ENCODE peak calls at places on chromosomes 7 and 10, in six cellular contexts. One of them, this sample, is unnamed.

GRCh38 chr10:6062101-6062771 is at the start of gene IL2RA:
- DNase-seq in fibroblast of mammary gland: no peak
- DNase-seq in GM12878: no peak
- DNase-seq in IMR-90: no peak
- DNase-seq in lower lobe of right lung: no peak
- DNase-seq in left ventricle myocardium inferior: no peak
- DNase-seq in this sample: no peak

GRCh38 chr10:99370993-99371392 is 41.8 kb downstream of the CNNM1 start:
- DNase-seq in fibroblast of mammary gland: peak
- DNase-seq in IMR-90: peak
- DNase-seq in GM12878: no peak
- DNase-seq in left ventricle myocardium inferior: no peak
- DNase-seq in lower lobe of right lung: no peak
- DNase-seq in this sample: no peak

GRCh38 chr10:52956451-52956850 is 183.9 kb upstream of the MBL2 start:
- DNase-seq in fibroblast of mammary gland: no peak
- DNase-seq in left ventricle myocardium inferior: no peak
- DNase-seq in IMR-90: peak
- DNase-seq in GM12878: no peak
- DNase-seq in lower lobe of right lung: no peak
- DNase-seq in this sample: peak

GRCh38 chr10:22436893-22437619 is 91.8 kb downstream of the SPAG6 start:
- DNase-seq in GM12878: peak
- DNase-seq in lower lobe of right lung: peak
- DNase-seq in IMR-90: peak
- DNase-seq in left ventricle myocardium inferior: peak
- DNase-seq in fibroblast of mammary gland: peak
- DNase-seq in this sample: peak

GRCh38 chr7:112877671-112878460 is 87.7 kb upstream of the TMEM168 start:
- DNase-seq in GM12878: no peak
- DNase-seq in fibroblast of mammary gland: no peak
- DNase-seq in lower lobe of right lung: no peak
- DNase-seq in left ventricle myocardium inferior: no peak
- DNase-seq in IMR-90: no peak
- DNase-seq in this sample: no peak

GRCh38 chr7:115047968-115048720 is 126.2 kb downstream of the MDFIC start:
- DNase-seq in GM12878: no peak
- DNase-seq in left ventricle myocardium inferior: no peak
- DNase-seq in lower lobe of right lung: no peak
- DNase-seq in IMR-90: peak
- DNase-seq in fibroblast of mammary gland: peak
- DNase-seq in this sample: no peak

GRCh38 chr7:754531-755420 is 27.7 kb upstream of the PRKAR1B start:
- DNase-seq in fibroblast of mammary gland: no peak
- DNase-seq in GM12878: no peak
- DNase-seq in lower lobe of right lung: peak
- DNase-seq in left ventricle myocardium inferior: no peak
- DNase-seq in IMR-90: no peak
- DNase-seq in this sample: no peak

GRCh38 chr10:11285171-11285570 is 267.5 kb downstream of the CELF2 start:
- DNase-seq in lower lobe of right lung: no peak
- DNase-seq in fibroblast of mammary gland: no peak
- DNase-seq in left ventricle myocardium inferior: no peak
- DNase-seq in IMR-90: no peak
- DNase-seq in GM12878: no peak
- DNase-seq in this sample: no peak

GRCh38 chr7:129612112-129613015 is 844 bp downstream of the NRF1 start:
- DNase-seq in IMR-90: peak
- DNase-seq in fibroblast of mammary gland: peak
- DNase-seq in left ventricle myocardium inferior: peak
- DNase-seq in lower lobe of right lung: peak
- DNase-seq in GM12878: no peak
- DNase-seq in this sample: no peak

GRCh38 chr10:35896011-35896410 is 253.9 kb upstream of the FZD8 start:
- DNase-seq in GM12878: no peak
- DNase-seq in IMR-90: peak
- DNase-seq in left ventricle myocardium inferior: no peak
- DNase-seq in fibroblast of mammary gland: peak
- DNase-seq in lower lobe of right lung: no peak
- DNase-seq in this sample: no peak

GRCh38 chr7:66421830-66422229 is 206.9 kb upstream of the KCTD7 start:
- DNase-seq in GM12878: no peak
- DNase-seq in left ventricle myocardium inferior: no peak
- DNase-seq in IMR-90: no peak
- DNase-seq in fibroblast of mammary gland: no peak
- DNase-seq in lower lobe of right lung: no peak
- DNase-seq in this sample: no peak

GRCh38 chr10:57262908-57263307 is 901.8 kb upstream of the ZWINT start:
- DNase-seq in GM12878: no peak
- DNase-seq in lower lobe of right lung: no peak
- DNase-seq in left ventricle myocardium inferior: no peak
- DNase-seq in IMR-90: no peak
- DNase-seq in fibroblast of mammary gland: no peak
- DNase-seq in this sample: no peak
- H3K4me3 ChIP-seq in GM12878: no peak
- H3K4me3 ChIP-seq in lower lobe of right lung: no peak
- H3K4me3 ChIP-seq in left ventricle myocardium inferior: no peak
- H3K4me3 ChIP-seq in IMR-90: no peak
- H3K4me3 ChIP-seq in fibroblast of mammary gland: no peak
- H3K4me3 ChIP-seq in this sample: no peak

GRCh38 chr7:155371884-155372781 is 74.5 kb downstream of the INSIG1 start:
- DNase-seq in left ventricle myocardium inferior: no peak
- DNase-seq in lower lobe of right lung: peak
- DNase-seq in IMR-90: no peak
- DNase-seq in fibroblast of mammary gland: no peak
- DNase-seq in GM12878: no peak
- DNase-seq in this sample: no peak
- TF ChIP-seq CTCF in left ventricle myocardium inferior: peak
- TF ChIP-seq CTCF in lower lobe of right lung: peak
- TF ChIP-seq CTCF in IMR-90: peak
- TF ChIP-seq CTCF in fibroblast of mammary gland: no peak
- TF ChIP-seq CTCF in GM12878: peak
- TF ChIP-seq CTCF in this sample: no peak

GRCh38 chr7:79452495-79453265 is 787 bp downstream of the MAGI2 start:
- DNase-seq in fibroblast of mammary gland: peak
- DNase-seq in left ventricle myocardium inferior: peak
- DNase-seq in IMR-90: peak
- DNase-seq in lower lobe of right lung: peak
- DNase-seq in GM12878: no peak
- DNase-seq in this sample: no peak
- H3K4me3 ChIP-seq in fibroblast of mammary gland: peak
- H3K4me3 ChIP-seq in left ventricle myocardium inferior: peak
- H3K4me3 ChIP-seq in IMR-90: peak
- H3K4me3 ChIP-seq in lower lobe of right lung: peak
- H3K4me3 ChIP-seq in GM12878: no peak
- H3K4me3 ChIP-seq in this sample: peak

GRCh38 chr7:87331687-87332256 is 13.7 kb upstream of the CROT start:
- DNase-seq in IMR-90: no peak
- DNase-seq in lower lobe of right lung: no peak
- DNase-seq in left ventricle myocardium inferior: no peak
- DNase-seq in GM12878: no peak
- DNase-seq in fibroblast of mammary gland: no peak
- DNase-seq in this sample: no peak

GRCh38 chr7:87328281-87328680 is 17.2 kb upstream of the CROT start:
- DNase-seq in IMR-90: peak
- DNase-seq in lower lobe of right lung: no peak
- DNase-seq in GM12878: no peak
- DNase-seq in left ventricle myocardium inferior: no peak
- DNase-seq in fibroblast of mammary gland: peak
- DNase-seq in this sample: peak

GRCh38 chr7:87330942-87331341 is 14.5 kb upstream of the CROT start:
- DNase-seq in IMR-90: no peak
- DNase-seq in GM12878: no peak
- DNase-seq in lower lobe of right lung: no peak
- DNase-seq in left ventricle myocardium inferior: no peak
- DNase-seq in fibroblast of mammary gland: no peak
- DNase-seq in this sample: no peak

GRCh38 chr7:87332321-87332720 is 13.1 kb upstream of the CROT start:
- DNase-seq in left ventricle myocardium inferior: no peak
- DNase-seq in lower lobe of right lung: no peak
- DNase-seq in IMR-90: no peak
- DNase-seq in fibroblast of mammary gland: no peak
- DNase-seq in GM12878: no peak
- DNase-seq in this sample: no peak

DNA sequence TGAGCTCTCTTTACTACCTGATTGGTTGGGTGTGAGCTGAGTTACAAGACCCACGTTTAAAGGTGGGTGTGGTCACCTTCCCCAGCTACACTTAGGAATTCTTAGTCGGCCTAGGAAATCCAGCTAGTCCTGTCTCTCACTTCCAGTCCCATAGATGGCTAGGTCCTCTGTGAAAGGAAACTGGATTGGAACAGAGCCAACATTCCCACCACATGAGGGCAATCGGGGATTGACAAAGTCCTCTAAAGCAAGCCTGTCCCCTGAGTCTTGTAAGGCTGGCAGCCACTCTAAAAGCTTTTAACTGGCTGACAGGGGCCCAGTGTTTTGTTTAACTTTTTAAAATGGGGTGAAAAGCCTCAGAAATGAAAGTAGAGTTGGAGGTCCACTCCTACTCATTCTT is 15.1 kb upstream of the CROT start:
- DNase-seq in IMR-90: no peak
- DNase-seq in fibroblast of mammary gland: no peak
- DNase-seq in GM12878: no peak
- DNase-seq in lower lobe of right lung: no peak
- DNase-seq in left ventricle myocardium inferior: no peak
- DNase-seq in this sample: no peak
- TF ChIP-seq CTCF in IMR-90: no peak
- TF ChIP-seq CTCF in fibroblast of mammary gland: no peak
- TF ChIP-seq CTCF in GM12878: no peak
- TF ChIP-seq CTCF in lower lobe of right lung: no peak
- TF ChIP-seq CTCF in left ventricle myocardium inferior: no peak
- TF ChIP-seq CTCF in this sample: no peak